ENCODE peak calls at places on chromosomes 16 and 17, in four cellular contexts. J is CD8-positive, alpha-beta T cell; S is breast epithelium; K is AG04450. E is an unnamed sample.

GRCh38 chr17:63835167-63835720 is 7.2 kb downstream of the SMARCD2 start:
- DNase-seq in J (no peak), S (no peak), K (no peak), E (no peak)

GRCh38 chr17:43854498-43854897 is 7.5 kb downstream of the CD300LG start:
- DNase-seq in K (no peak), S (no peak), J (no peak), E (no peak)

GRCh38 chr17:31390748-31391495 is 553 bp upstream of the RAB11FIP4 start:
- DNase-seq in S (no peak), K (no peak), J (no peak), E (no peak)

GRCh38 chr17:4509402-4509801 is 10.7 kb downstream of the SPNS2 start:
- DNase-seq in J (peak), S (peak), K (no peak), E (no peak)

GRCh38 chr17:78692460-78693010 is 89.5 kb downstream of the CYTH1 start:
- DNase-seq in S (no peak), K (no peak), J (no peak), E (no peak)

GRCh38 chr17:48626470-48627241 is 498 bp upstream of the HOXB9 start:
- DNase-seq in J (peak), S (no peak), K (no peak), E (no peak)

GRCh38 chr17:10369239-10369638 is 3.6 kb downstream of the MYH13 start:
- DNase-seq in K (no peak), J (no peak), S (no peak), E (no peak)

GRCh38 chr16:6177781-6178180 is 1080.2 kb upstream of the EEF2KMT start:
- DNase-seq in J (no peak), K (no peak), S (no peak), E (no peak)

GRCh38 chr17:40069751-40070643 is 7.2 kb downstream of the THRA start:
- DNase-seq in S (no peak), J (peak), K (no peak), E (peak)

GRCh38 chr17:65278050-65278819 is 141.1 kb downstream of the RGS9 start:
- DNase-seq in S (no peak), K (no peak), J (peak), E (peak)

GRCh38 chr16:3148256-3149192 is 13.7 kb downstream of the ZNF213 start:
- DNase-seq in S (no peak), K (no peak), J (no peak), E (no peak)

GRCh38 chr16:53053967-53054669 is 673 bp upstream of the CHD9 start:
- DNase-seq in S (peak), J (peak), K (no peak), E (peak)

GRCh38 chr16:3756113-3756512 is 38.8 kb upstream of the TRAP1 start:
- DNase-seq in J (no peak), S (no peak), K (no peak), E (no peak)

GRCh38 chr16:9610727-9611126 is 519.3 kb downstream of the HAPSTR1 start:
- DNase-seq in K (no peak), S (no peak), J (no peak), E (no peak)

GRCh38 chr16:87045462-87046216 is 271.6 kb downstream of the C16orf95 start:
- DNase-seq in S (no peak), K (no peak), J (no peak), E (no peak)

GRCh38 chr16:22318690-22319358 is 21.6 kb downstream of the POLR3E start:
- DNase-seq in S (no peak), K (no peak), J (peak), E (no peak)

GRCh38 chr17:71899317-71899716 is 221.5 kb upstream of the SOX9 start:
- DNase-seq in K (no peak), S (no peak), J (no peak), E (no peak)

GRCh38 chr16:58658796-58659211 is 25.8 kb downstream of the SLC38A7 start:
- DNase-seq in K (no peak), J (no peak), S (no peak), E (no peak)

GRCh38 chr16:17566656-17567450 is 96.1 kb upstream of the XYLT1 start:
- DNase-seq in J (no peak), S (no peak), K (no peak), E (no peak)

GRCh38 chr17:27492470-27492869 is 36.2 kb downstream of the KSR1 start:
- DNase-seq in S (no peak), K (no peak), J (no peak), E (no peak)

GRCh38 chr17:80430446-80431245 is 15.7 kb downstream of the ENDOV start:
- DNase-seq in S (no peak), J (no peak), K (no peak), E (no peak)

DNA sequence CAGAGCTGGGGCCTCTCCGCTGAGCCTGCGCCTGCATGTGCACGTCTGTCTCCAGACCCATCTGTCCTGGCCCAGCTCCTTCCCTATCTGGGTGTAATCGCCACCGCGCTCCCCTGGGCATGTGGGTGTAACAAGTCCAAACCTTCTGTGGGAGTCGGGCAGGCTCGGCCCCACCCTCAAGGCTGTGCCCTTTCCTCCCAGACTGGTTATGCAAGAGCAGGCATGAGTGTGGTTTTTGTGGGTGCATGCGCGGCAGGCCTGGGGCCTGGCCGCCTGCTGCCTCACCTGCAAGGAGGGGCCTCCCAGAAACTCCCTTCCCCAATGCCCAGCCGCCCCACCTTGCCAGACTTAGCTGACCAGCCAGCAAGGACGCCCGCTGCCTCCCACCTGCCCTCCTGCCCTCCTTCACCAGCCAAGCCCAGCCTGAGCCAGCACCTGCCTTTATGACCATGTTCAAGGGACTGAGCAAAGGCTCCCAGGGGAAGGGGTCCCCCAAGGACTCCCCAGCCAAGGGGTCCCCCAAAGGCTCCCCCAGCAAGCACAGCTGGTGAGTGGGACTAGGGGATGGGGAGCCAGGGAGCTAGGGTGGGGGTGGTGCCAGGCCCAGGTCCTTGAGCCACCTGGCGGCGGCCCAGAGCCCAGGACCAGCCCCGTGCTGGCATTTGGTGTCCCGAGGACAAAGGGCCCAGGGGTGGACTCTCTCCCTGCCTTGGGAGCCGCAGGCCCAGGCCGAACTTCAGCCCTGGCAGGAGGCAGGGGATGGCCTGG is at the start of gene EVPLL:
- DNase-seq in K (no peak), J (no peak), S (peak), E (no peak)
- H3K4me3 ChIP-seq in K (no peak), J (no peak), S (no peak), E (no peak)

GRCh38 chr16:48279199-48279598 is 31.9 kb upstream of the ABCC11 start:
- DNase-seq in J (no peak), K (no peak), S (no peak), E (no peak)
- H3K27ac ChIP-seq in J (no peak), K (no peak), S (no peak), E (no peak)

GRCh38 chr17:50596191-50597037 is 35.9 kb downstream of the CACNA1G start:
- DNase-seq in J (no peak), K (no peak), S (no peak), E (no peak)
- TF ChIP-seq CTCF in J (no peak), K (peak), S (no peak), E (peak)

GRCh38 chr16:69924777-69925191 is 26.4 kb upstream of the CLEC18A start:
- DNase-seq in K (peak), S (peak), J (no peak), E (peak)
- H3K4me3 ChIP-seq in K (peak), S (peak), J (no peak), E (peak)

GRCh38 chr17:233473-233941 is 52.1 kb upstream of the DOC2B start:
- DNase-seq in S (no peak), K (no peak), J (no peak), E (peak)
- H3K27ac ChIP-seq in S (peak), K (no peak), J (no peak), E (peak)

GRCh38 chr17:19379306-19380075 is 1.2 kb downstream of the MAPK7 start:
- DNase-seq in S (no peak), K (no peak), J (no peak), E (no peak)
- TF ChIP-seq CTCF in S (no peak), K (no peak), J (no peak), E (no peak)

GRCh38 chr16:50553731-50554360 is 5.7 kb downstream of the NKD1 start:
- DNase-seq in S (no peak), K (no peak), J (no peak), E (no peak)

GRCh38 chr16:50558913-50559312 is 10.7 kb downstream of the NKD1 start:
- DNase-seq in J (no peak), K (no peak), S (no peak), E (no peak)

GRCh38 chr16:50557046-50557445 is 8.8 kb downstream of the NKD1 start:
- DNase-seq in J (no peak), S (no peak), K (no peak), E (no peak)

GRCh38 chr16:50555269-50555875 is 7.2 kb downstream of the NKD1 start:
- DNase-seq in K (no peak), J (no peak), S (no peak), E (no peak)

DNA sequence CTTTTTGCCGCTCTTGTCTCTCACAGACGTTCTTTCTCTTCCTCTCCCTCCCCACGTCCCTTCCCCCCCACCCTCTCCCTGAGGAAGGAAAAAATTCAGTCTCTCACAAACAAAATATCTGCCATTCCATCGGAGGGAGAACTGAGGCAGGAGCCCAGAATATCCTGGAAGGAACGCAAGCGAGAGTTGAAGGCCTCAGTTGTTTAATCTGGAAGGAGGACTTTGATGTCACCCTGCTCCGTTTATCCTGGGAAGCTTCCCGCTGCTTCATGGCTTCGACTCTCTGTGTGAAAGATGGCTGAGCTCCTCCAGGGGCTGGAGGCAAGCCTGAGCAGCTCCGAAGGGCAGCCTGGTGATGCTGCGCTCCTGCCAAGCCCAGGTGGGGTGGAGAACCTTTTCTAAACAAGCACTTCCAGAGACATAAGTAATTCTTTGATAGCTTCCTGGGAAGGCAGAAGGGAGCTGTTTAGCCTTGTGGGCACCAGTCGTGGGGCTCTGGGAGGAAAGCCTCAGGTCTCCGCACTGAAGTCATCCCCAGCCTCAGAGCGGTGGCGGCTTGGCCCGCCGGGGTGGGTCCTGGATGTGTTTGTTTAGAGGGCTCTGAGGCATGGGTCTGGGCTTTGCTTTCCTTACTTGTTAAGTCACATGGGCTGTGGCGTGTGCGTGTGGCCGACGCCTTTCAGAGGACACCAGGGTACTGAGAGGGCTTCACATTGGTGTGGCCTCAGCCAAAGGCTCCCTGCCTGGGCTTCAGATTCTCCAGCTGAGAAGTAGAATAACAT is 7.9 kb downstream of the NKD1 start:
- DNase-seq in S (no peak), J (no peak), K (no peak), E (no peak)
- H3K4me3 ChIP-seq in S (no peak), J (no peak), K (no peak), E (no peak)

GRCh38 chr17:721540-721937 is 6.9 kb upstream of the VPS53 start:
- DNase-seq in K (no peak), S (no peak), J (no peak), E (no peak)

GRCh38 chr17:728911-729310 is 3.5 kb upstream of the TLCD3A start:
- DNase-seq in J (no peak), S (no peak), K (no peak), E (no peak)

GRCh38 chr17:725746-726145 is 6.7 kb upstream of the TLCD3A start:
- DNase-seq in J (no peak), S (no peak), K (no peak), E (no peak)

GRCh38 chr17:725084-725483 is 7.3 kb upstream of the TLCD3A start:
- DNase-seq in S (no peak), J (no peak), K (no peak), E (no peak)

DNA sequence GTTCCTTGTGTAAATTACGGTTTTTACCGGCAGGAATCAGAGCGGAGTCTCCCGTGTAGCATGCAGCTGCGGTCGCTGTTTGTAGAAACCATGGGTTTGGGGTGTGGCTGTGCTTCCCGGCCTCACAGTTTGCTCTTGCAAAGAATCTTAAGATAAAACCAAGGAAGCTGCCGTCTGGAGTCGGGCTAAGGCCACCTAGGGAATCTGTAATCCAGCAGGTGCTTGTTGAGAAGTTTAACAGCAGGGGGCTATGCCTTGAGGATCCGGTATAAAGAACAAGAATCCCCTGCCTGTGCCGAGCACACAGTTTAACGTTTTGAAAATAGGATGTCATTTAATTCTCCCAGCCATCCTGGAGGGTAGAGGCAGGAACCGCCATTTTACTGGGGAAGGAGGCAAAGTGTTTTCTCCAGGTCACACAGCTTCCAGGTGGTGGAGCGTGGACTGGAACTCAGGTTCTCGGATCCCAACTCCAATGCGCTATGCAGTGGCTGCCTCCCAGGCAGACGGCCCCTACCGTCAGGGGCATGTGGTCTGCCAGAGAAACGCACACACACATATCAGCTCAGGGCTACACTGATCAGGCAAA is 6.0 kb upstream of the TLCD3A start:
- DNase-seq in J (no peak), S (no peak), K (no peak), E (no peak)
- H3K27ac ChIP-seq in J (no peak), S (no peak), K (no peak), E (no peak)

DNA sequence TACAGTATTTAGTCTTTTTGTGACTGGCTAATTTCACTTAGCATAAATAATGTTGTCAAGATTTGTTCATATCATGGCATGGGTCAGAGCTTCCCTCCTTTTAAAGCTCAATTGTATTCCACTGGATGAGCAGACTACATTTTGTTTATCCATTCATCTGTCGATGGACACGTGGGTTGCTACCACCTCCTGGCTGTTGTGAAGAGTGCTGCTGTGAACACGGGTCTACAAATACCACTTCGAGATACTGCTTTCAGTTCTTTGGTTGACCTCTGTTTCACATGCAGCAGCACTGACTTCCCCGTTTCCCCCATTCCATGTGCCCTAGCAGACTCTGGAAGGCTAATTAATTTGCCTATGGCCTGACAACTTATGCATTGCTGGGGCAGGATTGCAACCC is 285.4 kb downstream of the SHISA9 start:
- DNase-seq in S (no peak), J (no peak), K (no peak), E (no peak)
- TF ChIP-seq CTCF in S (no peak), J (no peak), K (no peak), E (no peak)

DNA sequence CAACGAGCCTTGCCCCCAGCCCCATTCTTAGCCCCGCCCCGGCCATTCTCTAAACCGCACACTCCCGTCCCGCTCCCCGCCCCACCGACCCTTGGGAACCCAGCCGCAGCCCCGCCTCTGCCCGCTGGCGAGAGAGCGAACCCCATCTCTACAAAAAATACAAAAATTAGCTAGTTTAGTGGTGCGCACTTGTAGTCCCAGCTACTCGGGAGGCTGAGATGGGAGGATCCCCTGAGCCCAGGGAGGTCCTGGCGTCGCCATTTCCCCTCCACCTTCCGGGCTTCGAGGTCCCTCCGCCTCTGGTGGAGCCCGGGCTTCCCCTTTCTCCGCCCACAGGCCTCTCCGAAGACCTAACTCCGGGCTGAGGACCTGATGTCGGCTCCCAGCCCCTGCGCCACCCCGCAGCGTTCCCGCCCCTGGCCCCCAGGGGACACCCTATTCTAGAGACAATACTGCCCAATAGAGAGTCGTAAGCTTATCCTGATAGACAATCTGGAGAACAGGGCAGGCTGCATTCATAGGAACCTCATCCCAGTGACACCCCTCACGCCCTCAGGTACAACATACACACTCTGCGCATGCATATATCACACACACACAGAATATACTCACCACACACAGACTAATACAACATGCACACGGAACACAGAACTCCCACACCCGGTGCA is 483 bp upstream of the PROCA1 start:
- DNase-seq in S (no peak), J (peak), K (no peak), E (peak)
- H3K4me3 ChIP-seq in S (peak), J (peak), K (peak), E (peak)